ENCODE peak calls at places on chromosomes 3 and 15, in five cellular contexts. T, Y, C, D and U are unnamed samples.

GRCh38 chr3:138065939-138066338 is 49.5 kb downstream of the DZIP1L start:
- DNase-seq in D (no peak), Y (no peak), T (no peak), C (no peak), U (no peak)

GRCh38 chr3:180275176-180275575 is 238.4 kb upstream of the PEX5L start:
- DNase-seq in C (no peak), T (no peak), Y (no peak), D (no peak), U (no peak)

GRCh38 chr3:71601811-71602210 is 18.3 kb upstream of the FOXP1 start:
- DNase-seq in Y (no peak), T (no peak), D (no peak), C (no peak), U (no peak)

GRCh38 chr15:70289191-70289955 is 191.7 kb upstream of the TLE3 start:
- DNase-seq in T (no peak), Y (peak), C (no peak), D (no peak), U (no peak)

GRCh38 chr3:32406481-32407408 is 15.1 kb downstream of the CMTM7 start:
- DNase-seq in D (no peak), Y (peak), C (no peak), T (no peak), U (no peak)

GRCh38 chr3:109275702-109276293 is 40.5 kb downstream of the DPPA2 start:
- DNase-seq in T (peak), C (peak), Y (peak), D (peak), U (peak)

GRCh38 chr3:183844606-183845005 is 19.2 kb upstream of the MAP6D1 start:
- DNase-seq in D (no peak), T (no peak), C (peak), Y (peak), U (no peak)

GRCh38 chr15:50450678-50451077 is 26.5 kb downstream of the USP8 start:
- DNase-seq in Y (peak), T (no peak), D (no peak), C (no peak), U (no peak)

GRCh38 chr3:107412376-107412775 is 35.1 kb downstream of the CCDC54 start:
- DNase-seq in T (no peak), D (no peak), Y (no peak), C (no peak), U (no peak)

GRCh38 chr15:70526221-70526973 is 237.0 kb downstream of the UACA start:
- DNase-seq in Y (peak), C (peak), T (peak), D (peak), U (no peak)

GRCh38 chr3:27485853-27486252 is 1.7 kb upstream of the SLC4A7 start:
- DNase-seq in D (no peak), C (no peak), Y (peak), T (no peak), U (peak)

DNA sequence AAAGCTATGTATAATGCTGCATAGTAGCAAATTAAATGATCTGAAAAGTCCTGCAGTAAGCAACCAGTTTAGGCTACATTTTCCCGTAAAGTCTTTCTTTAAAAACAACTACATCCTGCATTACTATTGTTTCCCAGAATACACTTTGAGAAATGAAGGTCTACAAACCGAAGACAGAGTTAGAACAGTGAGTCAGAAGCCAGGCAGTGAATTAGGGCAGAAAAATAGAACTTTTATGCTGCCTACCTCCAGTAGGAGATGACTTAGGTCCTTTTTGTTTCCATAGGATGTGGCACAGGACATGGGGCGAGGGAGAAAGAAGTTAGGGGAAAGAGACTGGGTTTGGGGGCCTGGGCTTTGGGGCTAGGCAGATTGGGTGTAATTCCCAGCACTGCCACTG is 127.3 kb downstream of the PPM1L start:
- DNase-seq in D (no peak), C (no peak), T (no peak), Y (no peak), U (no peak)
- H2BK12ac ChIP-seq in D (no peak), C (no peak), T (no peak), Y (no peak), U (no peak)

DNA sequence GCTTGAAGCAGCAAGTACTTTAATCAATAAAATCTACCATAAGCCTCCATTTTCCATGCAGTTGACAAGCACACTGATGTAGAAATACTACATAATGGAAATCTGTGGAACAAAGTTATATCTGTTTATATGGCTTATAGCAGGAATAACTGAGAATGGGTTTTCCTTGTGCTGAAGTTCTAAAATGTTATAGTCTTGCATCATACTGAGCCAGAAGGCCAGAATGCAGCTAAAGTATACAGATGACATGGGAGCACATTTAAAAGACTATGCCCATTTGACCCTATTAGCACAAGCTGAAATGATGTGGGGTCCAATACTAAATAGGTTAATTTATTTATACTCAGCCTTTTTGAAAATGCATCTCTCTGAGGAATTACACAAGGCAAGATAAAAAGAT is 25.1 kb downstream of the SLC24A5 start:
- DNase-seq in Y (no peak), T (no peak), C (peak), D (no peak), U (no peak)
- H2BK12ac ChIP-seq in Y (no peak), T (no peak), C (no peak), D (no peak), U (no peak)

GRCh38 chr3:10717756-10718155 is 98.3 kb upstream of the SLC6A11 start:
- DNase-seq in Y (no peak), T (no peak), C (no peak), D (no peak), U (no peak)
- H2BK12ac ChIP-seq in Y (no peak), T (no peak), C (no peak), D (no peak), U (no peak)

GRCh38 chr3:122168044-122168443 is 15.4 kb upstream of the CASR start:
- DNase-seq in C (no peak), D (no peak), Y (no peak), T (no peak), U (no peak)
- H2BK12ac ChIP-seq in C (no peak), D (no peak), Y (no peak), T (no peak), U (no peak)

DNA sequence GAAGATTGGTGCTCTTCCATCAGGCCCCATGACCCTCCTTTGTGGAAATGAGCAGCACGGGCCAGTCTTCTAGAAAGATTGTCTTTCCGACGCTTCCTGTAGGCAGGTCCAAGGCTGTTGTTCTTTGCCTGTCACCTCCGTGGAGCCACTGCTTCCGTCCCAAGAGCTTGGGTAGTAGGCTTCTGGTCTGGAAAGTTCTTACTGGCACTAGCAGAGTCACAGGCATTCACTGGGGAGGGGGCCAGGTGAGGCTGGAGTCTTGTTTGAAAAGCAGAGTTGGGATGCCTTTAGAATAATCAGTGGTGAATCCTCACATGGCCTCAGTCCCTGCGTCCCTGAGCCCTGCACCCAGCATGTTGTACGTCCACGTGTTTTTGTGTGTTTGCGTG is 76.2 kb upstream of the ADPGK start:
- DNase-seq in C (no peak), T (no peak), D (no peak), Y (no peak), U (no peak)
- H2BK12ac ChIP-seq in C (no peak), T (no peak), D (no peak), Y (no peak), U (no peak)

GRCh38 chr15:90202929-90203328 is 1.8 kb downstream of the SEMA4B start:
- DNase-seq in D (no peak), C (no peak), T (no peak), Y (no peak), U (no peak)
- H2BK12ac ChIP-seq in D (no peak), C (peak), T (no peak), Y (no peak), U (no peak)

GRCh38 chr3:130816873-130817445 is 70.3 kb upstream of the PIK3R4 start:
- DNase-seq in D (no peak), T (no peak), Y (peak), C (no peak), U (no peak)

GRCh38 chr3:130826516-130826915 is 67.4 kb upstream of the ATP2C1 start:
- DNase-seq in C (no peak), D (no peak), T (no peak), Y (peak), U (no peak)

GRCh38 chr3:130825762-130826297 is 68.1 kb upstream of the ATP2C1 start:
- DNase-seq in C (no peak), D (no peak), T (no peak), Y (no peak), U (no peak)

GRCh38 chr3:130821821-130822220 is 72.1 kb upstream of the ATP2C1 start:
- DNase-seq in D (no peak), T (no peak), Y (no peak), C (no peak), U (no peak)

GRCh38 chr3:130820976-130821375 is 72.9 kb upstream of the ATP2C1 start:
- DNase-seq in Y (peak), T (no peak), C (peak), D (no peak), U (no peak)
- H2BK12ac ChIP-seq in Y (no peak), T (no peak), C (no peak), D (no peak), U (no peak)

DNA sequence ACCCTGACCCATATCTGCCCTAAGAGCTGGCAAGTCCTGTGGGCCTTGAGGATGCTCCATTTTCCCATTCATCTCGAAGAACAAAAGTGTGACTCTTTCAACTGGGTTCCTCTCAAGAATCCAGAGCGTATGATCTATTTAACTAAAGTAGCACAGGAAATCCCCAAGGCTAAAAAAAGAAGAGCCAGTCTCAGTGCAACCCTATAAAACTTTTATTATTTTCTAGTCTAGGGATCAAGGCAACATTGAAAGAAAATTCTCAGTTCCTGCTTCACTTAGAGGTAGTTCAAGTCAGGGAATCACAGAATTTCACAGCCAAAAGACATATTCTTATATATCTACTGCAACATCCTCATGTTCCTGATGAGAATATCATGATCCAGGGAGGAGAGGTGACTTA is 51.6 kb upstream of the GRM7 start:
- DNase-seq in D (no peak), C (no peak), Y (no peak), T (no peak), U (no peak)
- H2BK12ac ChIP-seq in D (no peak), C (no peak), Y (no peak), T (no peak), U (no peak)

GRCh38 chr3:88677311-88677710 is 430.1 kb upstream of the EPHA3 start:
- DNase-seq in C (no peak), D (no peak), Y (no peak), T (no peak), U (no peak)

DNA sequence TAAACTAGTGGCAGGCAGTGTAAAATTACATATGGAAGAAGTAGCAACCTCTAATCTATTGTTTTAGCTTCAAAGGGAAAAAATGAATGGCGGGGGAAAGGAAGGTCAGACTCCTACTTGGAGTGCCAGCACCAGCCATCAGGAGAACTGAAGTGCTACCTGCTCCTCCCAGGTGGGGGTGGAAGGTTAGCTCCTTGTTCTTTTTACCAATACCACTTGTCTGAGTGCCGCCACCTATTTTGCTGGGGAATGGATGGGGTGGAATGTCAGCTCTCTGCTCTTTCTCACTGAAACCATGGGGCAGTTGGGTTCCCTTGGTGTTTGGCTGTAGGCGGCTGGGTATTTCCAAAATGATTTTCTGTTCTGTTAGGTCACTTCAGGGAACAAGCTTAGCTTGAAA is 428.7 kb upstream of the EPHA3 start:
- DNase-seq in T (no peak), D (peak), C (no peak), Y (no peak), U (no peak)
- H2BK12ac ChIP-seq in T (no peak), D (no peak), C (no peak), Y (no peak), U (no peak)

GRCh38 chr15:87843312-87843711 is 413.2 kb downstream of the NTRK3 start:
- DNase-seq in D (no peak), Y (no peak), T (no peak), C (no peak), U (no peak)

GRCh38 chr15:87848012-87848411 is 408.5 kb downstream of the NTRK3 start:
- DNase-seq in T (no peak), D (no peak), Y (no peak), C (no peak), U (no peak)

GRCh38 chr15:87846746-87847145 is 409.8 kb downstream of the NTRK3 start:
- DNase-seq in C (no peak), T (no peak), D (no peak), Y (no peak), U (no peak)

GRCh38 chr15:87841426-87841998 is 415.0 kb downstream of the NTRK3 start:
- DNase-seq in D (no peak), C (no peak), T (no peak), Y (no peak), U (no peak)

GRCh38 chr15:87844031-87844430 is 412.5 kb downstream of the NTRK3 start:
- DNase-seq in C (no peak), T (no peak), D (no peak), Y (no peak), U (no peak)
- H2BK12ac ChIP-seq in C (no peak), T (no peak), D (no peak), Y (no peak), U (no peak)